ENCODE peak calls at places on chromosomes 13 and 19, in nine cellular contexts. C is stimulated activated CD4-positive, alpha-beta T cell treated with anti-CD3 and anti-CD28 coated beads, Interleukin-12 subunit alpha, Interleukin-12 subunit beta, amount 100 ng/mL, for 4 hours; B is midbrain; R is T-helper 1 cell; J is NCI-H1105; K is foreskin fibroblast; X is SW 1271; Z is GM19239; L is A172. D is an unnamed sample.

GRCh38 chr19:6531163-6531955 is 533 bp downstream of the TNFSF9 start:
- DNase-seq in C (no peak), B (no peak), R (no peak), J (no peak), K (no peak), X (no peak), Z (no peak), L (no peak), D (no peak)

GRCh38 chr13:110137677-110138008 is 169.3 kb downstream of the COL4A1 start:
- DNase-seq in C (peak; percentile 8), B (peak; percentile 52), R (no peak), J (peak; percentile 82), K (no peak), X (no peak), Z (peak; percentile 44), L (peak; percentile 77), D (peak; percentile 28)

GRCh38 chr19:4589579-4590410 is 30.3 kb upstream of the SEMA6B start:
- DNase-seq in C (no peak), B (no peak), R (no peak), J (no peak), K (no peak), X (no peak), Z (no peak), L (no peak), D (no peak)

GRCh38 chr19:49114630-49115363 is 627 bp downstream of the LIN7B start:
- DNase-seq in C (peak; percentile 54), B (peak; percentile 73), R (no peak), J (peak; percentile 47), K (peak; percentile 52), X (no peak), Z (no peak), L (no peak), D (no peak)

GRCh38 chr19:616276-616675 is 17.1 kb downstream of the POLRMT start:
- DNase-seq in C (no peak), B (no peak), R (no peak), J (no peak), K (no peak), X (no peak), Z (no peak), L (no peak), D (no peak)

GRCh38 chr19:4077800-4078683 is 11.3 kb upstream of the ZBTB7A start:
- DNase-seq in C (no peak), B (no peak), R (no peak), J (no peak), K (no peak), X (no peak), Z (peak; percentile 74), L (no peak), D (peak; percentile 71)

GRCh38 chr19:16589917-16590316 is 17.7 kb upstream of the SLC35E1 start:
- DNase-seq in C (no peak), B (no peak), R (no peak), J (peak; percentile 16), K (no peak), X (no peak), Z (no peak), L (no peak), D (no peak)

GRCh38 chr13:30873519-30873918 is 32.6 kb upstream of the MEDAG start:
- DNase-seq in C (no peak), B (no peak), R (no peak), J (no peak), K (no peak), X (no peak), Z (no peak), L (peak; percentile 14), D (no peak)

GRCh38 chr19:35931874-35932202 is 4.3 kb upstream of the LRFN3 start:
- DNase-seq in C (no peak), B (no peak), R (no peak), J (no peak), K (no peak), X (no peak), Z (no peak), L (no peak), D (no peak)

D was measured in GM18507.